ENCODE peak calls at places on chromosome 4, in five cellular contexts. One of them, this sample, is unnamed.

GRCh38 chr4:184255361-184255760 is 37.7 kb upstream of the ENPP6 start:
- DNase-seq in hypothalamus: peak
- DNase-seq in effector CD4-positive, alpha-beta T cell: no peak
- DNase-seq in Right ventricle myocardium inferior: peak
- DNase-seq in NCI-H774: no peak
- DNase-seq in this sample: no peak

GRCh38 chr4:26896636-26897035 is 36.0 kb downstream of the STIM2 start:
- DNase-seq in effector CD4-positive, alpha-beta T cell: no peak
- DNase-seq in Right ventricle myocardium inferior: no peak
- DNase-seq in hypothalamus: no peak
- DNase-seq in NCI-H774: no peak
- DNase-seq in this sample: peak

GRCh38 chr4:83599183-83599582 is 63.3 kb downstream of the GPAT3 start:
- DNase-seq in NCI-H774: no peak
- DNase-seq in effector CD4-positive, alpha-beta T cell: no peak
- DNase-seq in hypothalamus: no peak
- DNase-seq in Right ventricle myocardium inferior: no peak
- DNase-seq in this sample: no peak

GRCh38 chr4:140533951-140534480 is 10.0 kb downstream of the ELMOD2 start:
- DNase-seq in hypothalamus: no peak
- DNase-seq in Right ventricle myocardium inferior: no peak
- DNase-seq in effector CD4-positive, alpha-beta T cell: no peak
- DNase-seq in NCI-H774: no peak
- DNase-seq in this sample: no peak

GRCh38 chr4:4820264-4820663 is 39.2 kb upstream of the MSX1 start:
- DNase-seq in hypothalamus: peak
- DNase-seq in effector CD4-positive, alpha-beta T cell: no peak
- DNase-seq in Right ventricle myocardium inferior: no peak
- DNase-seq in NCI-H774: no peak
- DNase-seq in this sample: no peak

GRCh38 chr4:122988696-122989095 is 66.3 kb upstream of the NUDT6 start:
- DNase-seq in Right ventricle myocardium inferior: no peak
- DNase-seq in effector CD4-positive, alpha-beta T cell: no peak
- DNase-seq in NCI-H774: no peak
- DNase-seq in hypothalamus: no peak
- DNase-seq in this sample: no peak

GRCh38 chr4:170009291-170009690 is 16.9 kb downstream of the MFAP3L start:
- DNase-seq in Right ventricle myocardium inferior: no peak
- DNase-seq in hypothalamus: no peak
- DNase-seq in NCI-H774: no peak
- DNase-seq in effector CD4-positive, alpha-beta T cell: no peak
- DNase-seq in this sample: no peak

GRCh38 chr4:2839060-2839459 is 4.6 kb upstream of the ADD1 start:
- DNase-seq in NCI-H774: no peak
- DNase-seq in effector CD4-positive, alpha-beta T cell: no peak
- DNase-seq in Right ventricle myocardium inferior: no peak
- DNase-seq in hypothalamus: no peak
- DNase-seq in this sample: no peak

GRCh38 chr4:17189322-17189721 is 290.9 kb upstream of the LDB2 start:
- DNase-seq in NCI-H774: no peak
- DNase-seq in Right ventricle myocardium inferior: no peak
- DNase-seq in hypothalamus: no peak
- DNase-seq in effector CD4-positive, alpha-beta T cell: no peak
- DNase-seq in this sample: peak

GRCh38 chr4:14787894-14788293 is 214.4 kb upstream of the CPEB2 start:
- DNase-seq in effector CD4-positive, alpha-beta T cell: no peak
- DNase-seq in hypothalamus: no peak
- DNase-seq in NCI-H774: no peak
- DNase-seq in Right ventricle myocardium inferior: no peak
- DNase-seq in this sample: no peak

GRCh38 chr4:57426779-57427395 is 316.7 kb upstream of the IGFBP7 start:
- DNase-seq in Right ventricle myocardium inferior: no peak
- DNase-seq in effector CD4-positive, alpha-beta T cell: no peak
- DNase-seq in NCI-H774: peak
- DNase-seq in hypothalamus: peak
- DNase-seq in this sample: peak